ENCODE peak calls at places on chromosomes 3 and 15, in ten cellular contexts. T is brain microvascular endothelial cell, A is right atrium auricular region, G is substantia nigra, O is heart left ventricle, L is transverse colon, J is Panc1, E is endodermal cell, V is IMR-90, P is fibroblast of lung. B is an unnamed sample.

GRCh38 chr3:79167651-79168416 is 600.0 kb downstream of the ROBO1 start:
- DNase-seq in T (peak), A (no peak), G (no peak), O (no peak), L (no peak), J (no peak), E (no peak), V (peak), P (peak), B (peak)

GRCh38 chr3:118801899-118802298 is 232.7 kb downstream of the IGSF11 start:
- DNase-seq in T (no peak), A (no peak), G (no peak), O (peak), L (no peak), J (no peak), E (no peak), V (no peak), P (no peak), B (no peak)

GRCh38 chr3:13500133-13500885 is 20.2 kb downstream of the HDAC11 start:
- DNase-seq in T (peak), A (no peak), G (no peak), O (no peak), L (no peak), J (no peak), E (peak), V (no peak), P (no peak), B (no peak)

GRCh38 chr3:147925272-147925671 is 516.1 kb downstream of the ZIC1 start:
- DNase-seq in T (no peak), A (no peak), G (no peak), O (no peak), L (no peak), J (no peak), E (no peak), V (peak), P (peak), B (no peak)

GRCh38 chr15:68279779-68280745 is 2.5 kb downstream of the FEM1B start:
- DNase-seq in T (no peak), A (no peak), G (no peak), O (no peak), L (no peak), J (no peak), E (no peak), V (no peak), P (no peak), B (no peak)

GRCh38 chr3:171194965-171195364 is 168.4 kb upstream of the SLC2A2 start:
- DNase-seq in T (no peak), A (no peak), G (no peak), O (no peak), L (no peak), J (no peak), E (no peak), V (no peak), P (no peak), B (no peak)

GRCh38 chr3:81743096-81744025 is 18.1 kb downstream of the GBE1 start:
- DNase-seq in T (peak), A (no peak), G (no peak), O (no peak), L (no peak), J (peak), E (no peak), V (peak), P (peak), B (peak)

GRCh38 chr15:101107625-101108457 is 144.0 kb downstream of the CHSY1 start:
- DNase-seq in T (no peak), A (no peak), G (no peak), O (no peak), L (no peak), J (no peak), E (peak), V (no peak), P (no peak), B (no peak)

GRCh38 chr3:141193431-141193830 is 38.2 kb upstream of the PXYLP1 start:
- DNase-seq in T (no peak), A (no peak), G (no peak), O (no peak), L (no peak), J (no peak), E (no peak), V (no peak), P (no peak), B (no peak)

GRCh38 chr15:65521355-65521754 is 3.9 kb upstream of the DPP8 start:
- DNase-seq in T (no peak), A (no peak), G (no peak), O (no peak), L (no peak), J (no peak), E (peak), V (no peak), P (no peak), B (no peak)

GRCh38 chr15:48112242-48112641 is 8.5 kb upstream of the SLC24A5 start:
- DNase-seq in T (no peak), A (no peak), G (no peak), O (no peak), L (no peak), J (no peak), E (peak), V (peak), P (peak), B (no peak)

GRCh38 chr3:151552589-151552988 is 91.7 kb upstream of the IGSF10 start:
- DNase-seq in T (peak), A (no peak), G (no peak), O (no peak), L (no peak), J (no peak), E (no peak), V (peak), P (peak), B (no peak)

GRCh38 chr3:123755085-123755484 is 129.0 kb downstream of the MYLK start:
- DNase-seq in T (no peak), A (no peak), G (no peak), O (no peak), L (peak), J (no peak), E (peak), V (no peak), P (no peak), B (no peak)

GRCh38 chr3:10883478-10884234 is 67.6 kb downstream of the SLC6A11 start:
- DNase-seq in T (peak), A (no peak), G (peak), O (no peak), L (no peak), J (no peak), E (peak), V (peak), P (peak), B (no peak)

GRCh38 chr3:46979958-46980497 is 562 bp downstream of the NBEAL2 start:
- DNase-seq in T (no peak), A (no peak), G (no peak), O (no peak), L (peak), J (no peak), E (peak), V (no peak), P (no peak), B (no peak)

GRCh38 chr3:148930785-148931184 is 60.6 kb upstream of the GYG1 start:
- DNase-seq in T (peak), A (no peak), G (no peak), O (no peak), L (no peak), J (no peak), E (no peak), V (peak), P (peak), B (no peak)

GRCh38 chr15:27798807-27799206 is 300.3 kb downstream of the OCA2 start:
- DNase-seq in T (no peak), A (no peak), G (no peak), O (no peak), L (no peak), J (no peak), E (no peak), V (no peak), P (no peak), B (no peak)

GRCh38 chr3:138434276-138434874 is at the start of gene ESYT3:
- DNase-seq in T (no peak), A (peak), G (peak), O (peak), L (peak), J (no peak), E (peak), V (peak), P (peak), B (peak)

GRCh38 chr15:63234479-63234878 is 42.9 kb upstream of the APH1B start:
- DNase-seq in T (peak), A (peak), G (peak), O (peak), L (peak), J (no peak), E (no peak), V (peak), P (peak), B (no peak)

GRCh38 chr15:82611348-82611747 is 35.8 kb downstream of the CPEB1 start:
- DNase-seq in T (no peak), A (no peak), G (no peak), O (no peak), L (no peak), J (no peak), E (no peak), V (no peak), P (no peak), B (no peak)

GRCh38 chr3:43892535-43892934 is 201.8 kb downstream of the ABHD5 start:
- DNase-seq in T (no peak), A (no peak), G (no peak), O (no peak), L (no peak), J (no peak), E (peak), V (no peak), P (no peak), B (no peak)

GRCh38 chr15:68990755-68991500 is 23.6 kb upstream of the NOX5 start:
- DNase-seq in T (no peak), A (no peak), G (no peak), O (no peak), L (no peak), J (no peak), E (no peak), V (no peak), P (no peak), B (no peak)

GRCh38 chr3:81869380-81869779 is 107.9 kb upstream of the GBE1 start:
- DNase-seq in T (no peak), A (no peak), G (no peak), O (no peak), L (no peak), J (no peak), E (no peak), V (no peak), P (no peak), B (no peak)

GRCh38 chr15:26083457-26084350 is 220.6 kb upstream of the ATP10A start:
- DNase-seq in T (no peak), A (no peak), G (no peak), O (no peak), L (no peak), J (no peak), E (no peak), V (no peak), P (peak), B (no peak)

GRCh38 chr15:40266828-40267304 is 16.0 kb downstream of the ANKRD63 start:
- DNase-seq in T (peak), A (peak), G (no peak), O (no peak), L (peak), J (peak), E (no peak), V (peak), P (peak), B (peak)

GRCh38 chr15:40964634-40965033 is 11.4 kb downstream of the CHAC1 start:
- DNase-seq in T (no peak), A (no peak), G (no peak), O (no peak), L (no peak), J (no peak), E (no peak), V (no peak), P (no peak), B (no peak)

GRCh38 chr15:73353734-73354133 is 15.0 kb downstream of the HCN4 start:
- DNase-seq in T (no peak), A (no peak), G (no peak), O (no peak), L (no peak), J (no peak), E (no peak), V (no peak), P (no peak), B (no peak)

GRCh38 chr15:88897456-88898194 is 2.3 kb upstream of the HAPLN3 start:
- DNase-seq in T (peak), A (peak), G (peak), O (peak), L (peak), J (no peak), E (peak), V (peak), P (peak), B (peak)

GRCh38 chr15:67085818-67086649 is 20.6 kb downstream of the SMAD3 start:
- DNase-seq in T (no peak), A (no peak), G (peak), O (no peak), L (no peak), J (no peak), E (peak), V (peak), P (peak), B (no peak)
- H3K27ac ChIP-seq in T (peak), A (peak), G (no peak), O (no peak), L (no peak), J (peak), E (no peak), V (peak), P (peak), B (no peak)

DNA sequence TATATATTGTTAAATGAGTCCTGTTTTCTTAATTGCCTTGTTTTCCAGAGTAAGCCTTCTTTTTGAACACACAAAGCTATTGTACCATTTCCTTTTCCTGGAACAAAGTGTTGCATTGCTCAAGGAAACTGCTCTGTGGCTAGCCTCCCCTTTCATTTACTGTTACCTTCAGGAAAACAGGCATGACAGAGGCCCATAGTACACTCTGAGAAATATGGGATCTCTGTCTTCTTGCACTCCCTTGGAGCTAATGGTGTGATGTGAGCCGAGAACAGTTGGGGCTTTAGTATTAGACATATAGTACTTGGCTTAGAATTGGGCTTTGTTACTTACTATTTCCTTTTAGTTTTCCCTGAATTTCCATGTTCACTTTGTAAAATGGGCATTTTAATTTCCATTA is 193.7 kb downstream of the GHSR start:
- DNase-seq in T (no peak), A (no peak), G (no peak), O (no peak), L (no peak), J (no peak), E (no peak), V (no peak), P (no peak), B (no peak)
- H3K27ac ChIP-seq in T (no peak), A (peak), G (no peak), O (no peak), L (no peak), J (no peak), E (no peak), V (no peak), P (no peak), B (no peak)

GRCh38 chr15:34043391-34043790 is 4.4 kb upstream of the AVEN start:
- DNase-seq in T (no peak), A (no peak), G (no peak), O (no peak), L (no peak), J (no peak), E (no peak), V (no peak), P (no peak), B (no peak)

GRCh38 chr15:34039180-34039486 is at the start of gene AVEN:
- DNase-seq in T (no peak), A (no peak), G (no peak), O (no peak), L (no peak), J (no peak), E (no peak), V (no peak), P (no peak), B (no peak)

GRCh38 chr15:34038404-34039179 is 412 bp downstream of the AVEN start:
- DNase-seq in T (peak), A (peak), G (peak), O (peak), L (peak), J (no peak), E (peak), V (peak), P (peak), B (peak)

GRCh38 chr15:34038023-34038403 is 991 bp downstream of the AVEN start:
- DNase-seq in T (peak), A (no peak), G (no peak), O (no peak), L (no peak), J (no peak), E (no peak), V (no peak), P (no peak), B (no peak)

GRCh38 chr15:34039506-34040123 is 611 bp upstream of the AVEN start:
- DNase-seq in T (peak), A (no peak), G (no peak), O (no peak), L (no peak), J (no peak), E (no peak), V (peak), P (peak), B (no peak)
- H3K27ac ChIP-seq in T (no peak), A (peak), G (peak), O (peak), L (peak), J (peak), E (no peak), V (peak), P (no peak), B (peak)

DNA sequence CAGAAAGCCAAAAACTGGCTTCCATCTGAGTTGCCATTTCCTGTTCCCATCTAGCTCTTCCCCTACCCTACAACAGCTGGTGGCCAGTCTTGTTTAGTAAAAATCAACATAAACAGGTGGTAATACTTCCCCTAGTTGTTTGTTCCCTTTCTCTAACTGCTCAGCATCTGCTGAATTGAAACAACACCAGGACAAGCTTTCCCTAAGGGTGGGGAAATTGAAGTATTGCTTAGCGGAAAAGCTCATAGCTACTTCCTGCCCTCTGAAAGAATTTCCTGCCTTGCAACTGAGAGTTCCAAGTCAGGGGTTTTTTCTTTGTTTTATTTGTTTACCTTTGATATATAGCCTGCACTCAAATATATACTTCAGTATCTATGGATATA is 66.8 kb downstream of the HMG20A start:
- DNase-seq in T (no peak), A (no peak), G (no peak), O (no peak), L (no peak), J (no peak), E (no peak), V (no peak), P (no peak), B (no peak)
- H3K27ac ChIP-seq in T (no peak), A (peak), G (no peak), O (peak), L (no peak), J (peak), E (no peak), V (no peak), P (no peak), B (no peak)

DNA sequence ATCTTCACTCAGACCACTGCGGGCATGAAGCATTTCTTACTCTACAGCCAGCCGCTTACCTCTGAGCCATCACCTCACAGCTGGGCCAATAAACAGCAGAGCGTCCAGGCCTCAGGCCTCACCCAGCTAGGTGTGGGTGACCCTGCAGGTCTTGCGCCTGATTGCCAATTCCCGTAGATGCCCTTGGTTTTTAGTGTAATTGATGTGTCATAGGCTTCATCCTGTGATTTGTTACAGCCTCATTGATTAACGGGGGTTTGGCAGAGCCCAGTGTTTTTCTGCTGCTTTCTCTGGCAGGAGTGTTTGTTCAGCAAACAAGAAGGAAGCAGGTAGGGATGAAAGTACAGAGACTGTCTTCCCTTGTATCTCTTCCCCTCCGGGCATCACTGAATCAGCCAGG is 49.6 kb upstream of the BNIP2 start:
- DNase-seq in T (no peak), A (no peak), G (no peak), O (no peak), L (no peak), J (no peak), E (no peak), V (no peak), P (no peak), B (no peak)
- H3K27ac ChIP-seq in T (no peak), A (no peak), G (no peak), O (no peak), L (no peak), J (no peak), E (no peak), V (no peak), P (no peak), B (no peak)

GRCh38 chr3:88000853-88001252 is 58.0 kb downstream of the CGGBP1 start:
- DNase-seq in T (no peak), A (no peak), G (no peak), O (no peak), L (peak), J (no peak), E (peak), V (no peak), P (peak), B (no peak)

GRCh38 chr3:87996845-87997244 is 62.0 kb downstream of the CGGBP1 start:
- DNase-seq in T (no peak), A (no peak), G (no peak), O (no peak), L (no peak), J (no peak), E (no peak), V (no peak), P (no peak), B (no peak)

GRCh38 chr3:87997966-87998365 is 60.8 kb downstream of the CGGBP1 start:
- DNase-seq in T (no peak), A (no peak), G (no peak), O (no peak), L (no peak), J (no peak), E (no peak), V (no peak), P (no peak), B (no peak)

GRCh38 chr3:87993566-87993965 is 65.2 kb downstream of the CGGBP1 start:
- DNase-seq in T (no peak), A (no peak), G (no peak), O (no peak), L (no peak), J (no peak), E (no peak), V (no peak), P (no peak), B (no peak)

DNA sequence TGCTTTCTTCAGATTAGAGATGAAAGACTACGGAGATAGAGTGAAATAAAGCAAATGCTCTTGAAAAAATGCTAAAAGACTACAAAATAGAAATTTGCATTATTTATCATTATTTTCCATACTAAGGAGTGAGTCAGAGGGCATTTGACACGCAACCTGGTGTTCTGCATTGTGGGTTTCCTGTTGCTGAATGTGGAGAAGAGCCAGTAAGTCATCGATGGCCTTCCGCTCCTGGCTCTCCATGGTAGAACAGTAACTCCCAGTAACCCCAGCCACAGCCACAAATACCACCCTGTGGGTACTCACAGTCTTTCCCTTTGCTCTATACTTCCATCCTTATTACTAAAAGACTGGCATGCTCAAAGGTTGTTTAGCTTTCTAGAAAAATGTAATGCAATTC is 61.5 kb downstream of the CGGBP1 start:
- DNase-seq in T (peak), A (no peak), G (no peak), O (no peak), L (peak), J (no peak), E (no peak), V (no peak), P (peak), B (no peak)
- H3K27ac ChIP-seq in T (peak), A (no peak), G (no peak), O (no peak), L (no peak), J (no peak), E (no peak), V (no peak), P (no peak), B (no peak)

GRCh38 chr3:71416868-71417267 is 166.7 kb downstream of the FOXP1 start:
- DNase-seq in T (no peak), A (no peak), G (no peak), O (no peak), L (no peak), J (no peak), E (peak), V (no peak), P (peak), B (no peak)

GRCh38 chr3:71419369-71419768 is 164.2 kb downstream of the FOXP1 start:
- DNase-seq in T (no peak), A (no peak), G (no peak), O (no peak), L (no peak), J (no peak), E (no peak), V (no peak), P (no peak), B (no peak)

GRCh38 chr3:71414189-71414924 is 169.2 kb downstream of the FOXP1 start:
- DNase-seq in T (no peak), A (no peak), G (no peak), O (no peak), L (no peak), J (no peak), E (no peak), V (no peak), P (no peak), B (no peak)

GRCh38 chr3:71413572-71413971 is 170.0 kb downstream of the FOXP1 start:
- DNase-seq in T (no peak), A (no peak), G (no peak), O (no peak), L (no peak), J (no peak), E (no peak), V (no peak), P (no peak), B (no peak)

GRCh38 chr3:71415708-71416108 is 167.8 kb downstream of the FOXP1 start:
- DNase-seq in T (no peak), A (no peak), G (no peak), O (no peak), L (no peak), J (no peak), E (no peak), V (peak), P (peak), B (no peak)
- H3K27ac ChIP-seq in T (no peak), A (no peak), G (no peak), O (no peak), L (no peak), J (no peak), E (no peak), V (no peak), P (no peak), B (peak)

GRCh38 chr15:84572231-84572630 is 28.6 kb upstream of the ZSCAN2 start:
- DNase-seq in T (no peak), A (no peak), G (no peak), O (no peak), L (no peak), J (no peak), E (no peak), V (no peak), P (no peak), B (no peak)
- H3K27ac ChIP-seq in T (no peak), A (no peak), G (no peak), O (no peak), L (no peak), J (no peak), E (no peak), V (no peak), P (no peak), B (no peak)